ENCODE peak calls at places on chromosome 19, in four cellular contexts. One of them, this sample, is unnamed. For H3K36me3, the result is how much of the 10 kb centered on the place peaks cover.

GRCh38 chr19:40283414-40284250 is 1.5 kb downstream of the AKT2 start:
- DNase-seq in K562: no peak
- DNase-seq in SK-N-SH: peak
- DNase-seq in HepG2: peak
- DNase-seq in this sample: no peak

GRCh38 chr19:12603714-12604113 is 6.9 kb downstream of the ZNF490 start:
- DNase-seq in HepG2: no peak
- DNase-seq in K562: no peak
- DNase-seq in SK-N-SH: no peak
- DNase-seq in this sample: no peak

GRCh38 chr19:12913011-12913561 is 6.0 kb downstream of the SYCE2 start:
- DNase-seq in HepG2: peak
- DNase-seq in SK-N-SH: peak
- DNase-seq in K562: peak
- DNase-seq in this sample: no peak

GRCh38 chr19:19443902-19444693 is 38.6 kb downstream of the GATAD2A start:
- DNase-seq in K562: no peak
- DNase-seq in HepG2: no peak
- DNase-seq in SK-N-SH: no peak
- DNase-seq in this sample: no peak

GRCh38 chr19:34082289-34083077 is 89.8 kb upstream of the LSM14A start:
- DNase-seq in HepG2: no peak
- DNase-seq in SK-N-SH: no peak
- DNase-seq in K562: no peak
- DNase-seq in this sample: no peak

GRCh38 chr19:50705422-50706019 is 14.1 kb downstream of the SHANK1 start:
- DNase-seq in K562: peak
- DNase-seq in HepG2: peak
- DNase-seq in SK-N-SH: peak
- DNase-seq in this sample: peak

GRCh38 chr19:5786593-5787551 is 2.3 kb upstream of the PRR22 start:
- DNase-seq in SK-N-SH: no peak
- DNase-seq in K562: no peak
- DNase-seq in HepG2: no peak
- DNase-seq in this sample: no peak

GRCh38 chr19:16025108-16026101 is 50.9 kb upstream of the TPM4 start:
- DNase-seq in SK-N-SH: peak
- DNase-seq in K562: peak
- DNase-seq in HepG2: peak
- DNase-seq in this sample: peak

GRCh38 chr19:44164327-44164672 is 600 bp upstream of the ZNF226 start:
- DNase-seq in SK-N-SH: no peak
- DNase-seq in K562: no peak
- DNase-seq in HepG2: no peak
- DNase-seq in this sample: no peak

GRCh38 chr19:32066056-32066455 is 279.4 kb upstream of the ZNF507 start:
- DNase-seq in SK-N-SH: no peak
- DNase-seq in K562: no peak
- DNase-seq in HepG2: no peak
- DNase-seq in this sample: no peak

GRCh38 chr19:48812094-48812929 is 1.5 kb upstream of the BCAT2 start:
- DNase-seq in K562: peak
- DNase-seq in SK-N-SH: peak
- DNase-seq in HepG2: peak
- DNase-seq in this sample: no peak

GRCh38 chr19:4343056-4343844 is at the start of gene MPND:
- DNase-seq in K562: peak
- DNase-seq in SK-N-SH: peak
- DNase-seq in HepG2: peak
- DNase-seq in this sample: peak

GRCh38 chr19:35253316-35254286 is 4.8 kb downstream of the LSR start:
- DNase-seq in K562: no peak
- DNase-seq in HepG2: peak
- DNase-seq in SK-N-SH: no peak
- DNase-seq in this sample: no peak

GRCh38 chr19:42290523-42291436 is 11.2 kb upstream of the PRR19 start:
- DNase-seq in K562: no peak
- DNase-seq in SK-N-SH: peak
- DNase-seq in HepG2: peak
- DNase-seq in this sample: no peak

GRCh38 chr19:10861118-10861651 is 10.2 kb upstream of the CARM1 start:
- DNase-seq in HepG2: peak
- DNase-seq in SK-N-SH: no peak
- DNase-seq in K562: peak
- DNase-seq in this sample: peak

GRCh38 chr19:9109959-9110358 is 2.7 kb upstream of the OR7G2 start:
- DNase-seq in HepG2: peak
- DNase-seq in K562: no peak
- DNase-seq in SK-N-SH: no peak
- DNase-seq in this sample: no peak

GRCh38 chr19:47429140-47429793 is 9.9 kb upstream of the MEIS3 start:
- DNase-seq in HepG2: no peak
- DNase-seq in K562: no peak
- DNase-seq in SK-N-SH: no peak
- DNase-seq in this sample: no peak

GRCh38 chr19:36113895-36114762 is 546 bp downstream of the POLR2I start:
- DNase-seq in SK-N-SH: peak
- DNase-seq in K562: peak
- DNase-seq in HepG2: no peak
- DNase-seq in this sample: no peak

GRCh38 chr19:31641591-31641990 is 292.4 kb upstream of the TSHZ3 start:
- DNase-seq in HepG2: no peak
- DNase-seq in K562: no peak
- DNase-seq in SK-N-SH: no peak
- DNase-seq in this sample: no peak

GRCh38 chr19:17075860-17076538 is 422 bp downstream of the MYO9B start:
- DNase-seq in K562: peak
- DNase-seq in HepG2: no peak
- DNase-seq in SK-N-SH: no peak
- DNase-seq in this sample: no peak
- H3K36me3 ChIP-seq in K562: under half
- H3K36me3 ChIP-seq in HepG2: under half
- H3K36me3 ChIP-seq in SK-N-SH: under half
- H3K36me3 ChIP-seq in this sample: under half

GRCh38 chr19:17716309-17716929 is 2.9 kb upstream of the MAP1S start:
- DNase-seq in K562: no peak
- DNase-seq in HepG2: peak
- DNase-seq in SK-N-SH: no peak
- DNase-seq in this sample: no peak
- TF ChIP-seq ELF1 in K562: no peak
- TF ChIP-seq ELF1 in HepG2: no peak
- TF ChIP-seq ELF1 in SK-N-SH: no peak
- TF ChIP-seq ELF1 in this sample: no peak

GRCh38 chr19:29860492-29860891 is 48.7 kb downstream of the CCNE1 start:
- DNase-seq in K562: peak
- DNase-seq in SK-N-SH: no peak
- DNase-seq in HepG2: no peak
- DNase-seq in this sample: peak

GRCh38 chr19:29855087-29855486 is 43.3 kb downstream of the CCNE1 start:
- DNase-seq in HepG2: no peak
- DNase-seq in SK-N-SH: no peak
- DNase-seq in K562: no peak
- DNase-seq in this sample: no peak

GRCh38 chr19:29855771-29856510 is 44.1 kb downstream of the CCNE1 start:
- DNase-seq in HepG2: no peak
- DNase-seq in K562: no peak
- DNase-seq in SK-N-SH: no peak
- DNase-seq in this sample: no peak

GRCh38 chr19:29858621-29859020 is 46.8 kb downstream of the CCNE1 start:
- DNase-seq in K562: no peak
- DNase-seq in HepG2: no peak
- DNase-seq in SK-N-SH: no peak
- DNase-seq in this sample: no peak

GRCh38 chr19:29858000-29858596 is 46.3 kb downstream of the CCNE1 start:
- DNase-seq in HepG2: no peak
- DNase-seq in SK-N-SH: peak
- DNase-seq in K562: peak
- DNase-seq in this sample: no peak
- TF ChIP-seq MAX in HepG2: no peak
- TF ChIP-seq MAX in SK-N-SH: no peak
- TF ChIP-seq MAX in K562: no peak
- TF ChIP-seq MAX in this sample: no peak

DNA sequence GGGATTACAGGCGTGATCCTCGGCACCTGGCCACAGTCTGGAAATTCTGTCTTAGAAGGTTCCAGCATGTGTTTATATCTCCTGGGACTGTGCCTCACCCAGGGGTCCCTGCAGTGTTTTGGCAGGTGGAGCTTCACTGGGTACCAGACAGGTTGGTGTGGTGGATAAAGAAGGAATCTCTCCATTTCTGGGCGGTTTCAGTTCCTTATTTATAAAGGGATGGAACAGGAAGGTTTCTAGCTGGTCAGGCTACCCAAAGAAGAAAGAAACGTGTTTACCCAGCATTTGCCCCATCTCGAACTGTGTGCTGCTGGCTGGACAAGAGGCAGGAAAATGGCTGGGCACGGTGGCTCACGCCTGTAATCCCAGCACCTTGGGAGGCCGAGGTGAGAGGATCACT is 9.8 kb downstream of the PNPLA6 start:
- DNase-seq in HepG2: no peak
- DNase-seq in K562: no peak
- DNase-seq in SK-N-SH: no peak
- DNase-seq in this sample: no peak
- H3K36me3 ChIP-seq in HepG2: under half
- H3K36me3 ChIP-seq in K562: under half
- H3K36me3 ChIP-seq in SK-N-SH: under half
- H3K36me3 ChIP-seq in this sample: under half

DNA sequence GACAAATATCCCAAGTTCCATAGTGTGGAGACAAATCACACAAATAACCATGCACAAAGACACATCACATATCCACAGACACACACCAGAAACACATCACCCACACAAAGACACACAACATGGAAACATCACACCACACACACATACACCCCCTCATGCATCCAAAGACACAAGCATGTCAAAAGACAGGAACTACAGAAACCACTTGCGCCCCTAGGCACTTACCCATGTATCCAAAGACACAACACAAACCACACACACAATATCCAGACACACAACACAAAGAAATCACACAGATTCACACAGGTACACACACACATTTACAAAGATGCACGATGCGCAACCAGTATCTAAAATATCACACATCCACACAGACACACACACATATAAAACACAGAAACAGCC is 901 bp downstream of the DPF1 start:
- DNase-seq in HepG2: no peak
- DNase-seq in SK-N-SH: no peak
- DNase-seq in K562: no peak
- DNase-seq in this sample: no peak
- TF ChIP-seq ELF1 in HepG2: no peak
- TF ChIP-seq ELF1 in SK-N-SH: no peak
- TF ChIP-seq ELF1 in K562: no peak
- TF ChIP-seq ELF1 in this sample: no peak

This sample was measured in HCT116.